ENCODE peak calls at places on chromosomes 6 and 20, in ten cellular contexts. R is amygdala, O is lower lobe of right lung, K is aorta, D is T47D, M is NB4, W is AG04450, J is HEK293T, T is HFF-Myc, H is NCI-H2081. C is an unnamed sample.

GRCh38 chr20:21315138-21315537 is 12.0 kb downstream of the XRN2 start:
- DNase-seq in J (no peak), R (no peak), W (no peak), K (no peak), M (peak; percentile 35), D (no peak), O (no peak), H (no peak), T (no peak), C (no peak)

GRCh38 chr6:90074161-90074560 is 179.9 kb downstream of the GJA10 start:
- DNase-seq in T (no peak), W (no peak), H (no peak), O (no peak), M (no peak), K (no peak), J (no peak), D (no peak), R (no peak), C (no peak)

GRCh38 chr6:33201147-33201545 is 479 bp downstream of the SLC39A7 start:
- DNase-seq in R (no peak), O (no peak), K (no peak), H (no peak), D (no peak), W (no peak), T (no peak), M (peak; percentile 33), J (no peak), C (peak; percentile 49)

GRCh38 chr20:45211569-45212474 is 5.0 kb downstream of the SEMG1 start:
- DNase-seq in O (no peak), J (no peak), M (no peak), K (no peak), T (no peak), R (no peak), D (no peak), H (no peak), W (no peak), C (no peak)

GRCh38 chr20:52572687-52573086 is 381.1 kb upstream of the ZFP64 start:
- DNase-seq in R (no peak), H (no peak), T (no peak), M (no peak), D (no peak), W (no peak), O (no peak), J (no peak), K (no peak), C (no peak)

GRCh38 chr20:4563534-4563933 is 158.2 kb upstream of the PRND start:
- DNase-seq in D (peak; percentile 44), H (no peak), O (no peak), M (peak; percentile 64), K (no peak), W (no peak), R (no peak), J (peak; percentile 22), T (peak; percentile 43), C (peak; percentile 76)

GRCh38 chr6:8875986-8876385 is 440.6 kb upstream of the SLC35B3 start:
- DNase-seq in O (no peak), T (no peak), M (peak; percentile 83), D (no peak), J (no peak), K (no peak), W (no peak), H (no peak), R (no peak), C (no peak)

GRCh38 chr6:36820700-36821580 is 18.3 kb downstream of the CPNE5 start:
- DNase-seq in O (no peak), H (no peak), J (no peak), W (peak; percentile 21), M (peak; percentile 48), K (no peak), R (no peak), T (peak; percentile 37), D (no peak), C (no peak)

GRCh38 chr20:17372831-17373440 is 146.1 kb downstream of the PCSK2 start:
- DNase-seq in K (no peak), T (no peak), W (no peak), H (no peak), D (no peak), M (no peak), R (no peak), O (no peak), J (no peak), C (no peak)

GRCh38 chr6:712805-713204 is 19.9 kb upstream of the EXOC2 start:
- DNase-seq in R (no peak), W (no peak), D (no peak), M (no peak), J (no peak), H (no peak), K (no peak), O (no peak), T (no peak), C (no peak)

GRCh38 chr20:17868700-17869231 is 99.8 kb downstream of the SNX5 start:
- DNase-seq in O (no peak), K (no peak), M (no peak), R (no peak), W (no peak), T (no peak), H (no peak), J (no peak), D (no peak), C (no peak)

GRCh38 chr6:127192911-127193503 is 73.7 kb upstream of the RNF146 start:
- DNase-seq in H (no peak), R (no peak), M (peak; percentile 81), T (no peak), D (no peak), J (no peak), K (no peak), O (no peak), W (no peak), C (peak; percentile 40)

GRCh38 chr6:56730663-56731529 is 88.2 kb upstream of the DST start:
- DNase-seq in T (no peak), D (no peak), O (no peak), R (no peak), H (no peak), J (no peak), W (no peak), K (no peak), M (no peak), C (peak; percentile 76)

GRCh38 chr6:156912431-156912830 is 135.3 kb downstream of the ARID1B start:
- DNase-seq in O (no peak), D (no peak), H (no peak), W (no peak), M (peak; percentile 27), J (no peak), K (no peak), R (no peak), T (no peak), C (no peak)

GRCh38 chr20:14189794-14190402 is 147.5 kb downstream of the FLRT3 start:
- DNase-seq in O (no peak), J (no peak), K (no peak), M (peak; percentile 37), H (peak; percentile 3), R (no peak), T (peak; percentile 20), W (peak; percentile 26), D (peak; percentile 12), C (peak; percentile 11)

GRCh38 chr6:4608361-4609115 is 167.7 kb upstream of the CDYL start:
- DNase-seq in O (no peak), H (no peak), M (no peak), D (no peak), K (no peak), W (no peak), J (no peak), T (no peak), R (peak; percentile 53), C (peak; percentile 32)

GRCh38 chr6:18386302-18386976 is 711 bp upstream of the RNF144B start:
- DNase-seq in J (no peak), W (no peak), K (peak; percentile 84), O (peak; percentile 60), M (no peak), T (no peak), R (no peak), D (no peak), H (no peak), C (peak; percentile 34)

GRCh38 chr6:106530502-106530901 is 98.8 kb downstream of the RTN4IP1 start:
- DNase-seq in W (no peak), T (peak; percentile 66), M (no peak), K (no peak), H (no peak), O (no peak), D (no peak), J (no peak), R (no peak), C (peak; percentile 79)

GRCh38 chr20:64110411-64111068 is 3.2 kb upstream of the NPBWR2 start:
- DNase-seq in M (no peak), W (no peak), D (no peak), J (no peak), H (no peak), R (no peak), T (no peak), O (peak; percentile 30), K (peak; percentile 73), C (no peak)

GRCh38 chr6:90184334-90185298 is 112.0 kb downstream of the BACH2 start:
- DNase-seq in J (no peak), W (peak; percentile 46), O (no peak), R (no peak), M (no peak), K (no peak), D (no peak), H (no peak), T (no peak), C (peak; percentile 92)

GRCh38 chr6:143490775-143491174 is 20.7 kb downstream of the FUCA2 start:
- DNase-seq in M (no peak), J (no peak), R (no peak), T (no peak), H (no peak), O (no peak), W (no peak), K (no peak), D (no peak), C (no peak)

GRCh38 chr6:149484733-149485700 is at the start of gene ZC3H12D:
- DNase-seq in J (no peak), R (no peak), W (no peak), H (no peak), T (peak; percentile 75), D (no peak), O (peak; percentile 69), K (no peak), M (peak; percentile 68), C (no peak)

GRCh38 chr20:52190437-52191131 is 995 bp downstream of the ZFP64 start:
- DNase-seq in R (no peak), O (no peak), J (peak; percentile 53), H (no peak), K (no peak), M (peak; percentile 60), D (peak; percentile 51), W (no peak), T (no peak), C (no peak)

GRCh38 chr20:34479627-34480026 is 36.6 kb upstream of the DYNLRB1 start:
- DNase-seq in W (no peak), D (no peak), R (no peak), K (no peak), O (no peak), T (no peak), M (no peak), J (no peak), H (no peak), C (no peak)

GRCh38 chr20:50332491-50332980 is 141.9 kb downstream of the CEBPB start:
- DNase-seq in J (no peak), K (peak; percentile 40), M (no peak), O (peak; percentile 24), R (no peak), W (no peak), H (no peak), D (no peak), T (no peak), C (no peak)

GRCh38 chr6:169319561-169319960 is 65.9 kb upstream of the THBS2 start:
- DNase-seq in R (no peak), J (no peak), W (no peak), H (no peak), K (no peak), O (no peak), D (no peak), M (no peak), T (no peak), C (no peak)

GRCh38 chr6:116840091-116840490 is 11.2 kb upstream of the GPRC6A start:
- DNase-seq in R (no peak), M (peak; percentile 75), K (no peak), O (no peak), H (no peak), T (no peak), D (no peak), W (no peak), J (no peak), C (no peak)